ENCODE peak calls at places on chromosomes 13 and 19, in four cellular contexts. Y is thoracic aorta, O is IMR-90, Z is ovary. F is an unnamed sample.
A peak's percentile ranks its signal among the peaks of the same experiment; 100 is the strongest.

GRCh38 chr13:49165798-49166752 is 54.1 kb upstream of the MLNR start:
- DNase-seq in Y (no peak), O (peak; percentile 9), Z (no peak), F (peak; percentile 87)

GRCh38 chr13:67048793-67049150 is 181.4 kb downstream of the PCDH9 start:
- DNase-seq in Y (no peak), O (peak; percentile 82), Z (no peak), F (peak; percentile 91)

GRCh38 chr13:24662195-24663088 is 17.8 kb upstream of the ATP12A start:
- DNase-seq in Y (no peak), O (no peak), Z (no peak), F (no peak)

GRCh38 chr13:20495087-20496023 is 30.3 kb downstream of the CRYL1 start:
- DNase-seq in Y (peak; percentile 30), O (peak; percentile 72), Z (peak; percentile 36), F (peak; percentile 79)

GRCh38 chr19:27770095-27770494 is 1442.9 kb downstream of the UQCRFS1 start:
- DNase-seq in Y (no peak), O (no peak), Z (no peak), F (no peak)

GRCh38 chr19:4528843-4529242 is 6.2 kb downstream of the PLIN5 start:
- DNase-seq in Y (no peak), O (no peak), Z (no peak), F (no peak)

GRCh38 chr19:34772697-34773554 is at the start of gene ZNF599:
- DNase-seq in Y (peak; percentile 57), O (peak; percentile 86), Z (peak; percentile 94), F (peak; percentile 93)

GRCh38 chr13:43990021-43990420 is 110.3 kb downstream of the LACC1 start:
- DNase-seq in Y (no peak), O (no peak), Z (no peak), F (no peak)

GRCh38 chr19:3366761-3367571 is 583 bp downstream of the NFIC start:
- DNase-seq in Y (no peak), O (no peak), Z (peak; percentile 81), F (peak; percentile 51)

GRCh38 chr19:3368848-3369336 is 2.5 kb downstream of the NFIC start:
- DNase-seq in Y (no peak), O (peak; percentile 44), Z (no peak), F (peak; percentile 65)

GRCh38 chr19:3367572-3368440 is 1.4 kb downstream of the NFIC start:
- DNase-seq in Y (no peak), O (no peak), Z (peak; percentile 56), F (no peak)

GRCh38 chr19:3369337-3370213 is 3.2 kb downstream of the NFIC start:
- DNase-seq in Y (no peak), O (peak; percentile 63), Z (peak; percentile 71), F (peak; percentile 42)

GRCh38 chr19:3368441-3368795 is 2.0 kb downstream of the NFIC start:
- DNase-seq in Y (no peak), O (no peak), Z (peak; percentile 47), F (no peak)
- H3K4me3 ChIP-seq in Y (peak overlapping the region; percentile 99), O (peak overlapping the region; percentile 89), Z (peak overlapping the region; percentile 88), F (peak overlapping the region; percentile 74)

GRCh38 chr19:39765091-39766076 is 13.3 kb upstream of the LEUTX start:
- DNase-seq in Y (no peak), O (peak; percentile 41), Z (no peak), F (peak; percentile 54)

GRCh38 chr19:39754544-39754943 is 16.7 kb upstream of the CLC start:
- DNase-seq in Y (no peak), O (no peak), Z (no peak), F (no peak)

DNA sequence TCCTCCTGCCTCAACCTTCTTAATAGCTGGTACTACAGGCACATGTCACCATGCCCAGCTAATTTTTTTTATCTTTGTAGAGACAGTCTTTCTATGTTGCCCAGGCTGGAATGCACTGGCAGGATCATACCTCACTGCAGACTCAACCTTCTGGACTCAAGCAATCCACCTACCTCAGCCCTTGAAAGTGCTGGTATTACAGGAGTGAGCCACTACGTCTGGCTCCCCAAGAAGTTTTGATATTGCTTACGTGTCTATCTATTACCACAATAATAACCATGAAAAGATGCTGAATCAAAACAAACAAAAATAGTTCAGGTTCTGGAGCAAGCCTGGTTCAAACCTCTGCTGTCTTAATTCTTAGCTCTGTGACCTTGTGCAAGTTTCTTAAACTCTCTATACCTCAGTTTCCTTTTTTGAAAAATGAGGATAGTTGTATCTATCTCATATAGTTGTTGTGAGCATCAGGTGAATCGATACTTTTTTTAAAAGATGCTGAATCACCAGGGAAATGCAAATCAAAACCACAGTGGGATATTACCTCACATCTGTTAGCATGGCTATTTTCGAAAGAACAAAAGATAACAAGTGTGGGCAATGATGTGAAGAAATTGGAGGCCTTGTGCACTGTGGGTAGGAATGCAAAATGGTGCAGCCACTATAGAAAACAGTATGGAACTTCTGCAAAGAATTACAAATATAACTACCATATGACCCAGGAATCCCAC is 19.0 kb upstream of the LEUTX start:
- DNase-seq in Y (no peak), O (no peak), Z (no peak), F (no peak)
- TF ChIP-seq CTCF in Y (no peak), O (no peak), Z (no peak), F (no peak)

GRCh38 chr13:112984954-112985802 is 16.2 kb downstream of the MCF2L start:
- DNase-seq in Y (no peak), O (no peak), Z (no peak), F (no peak)
- H3K4me3 ChIP-seq in Y (no peak overlapping the region), O (no peak overlapping the region), Z (no peak overlapping the region), F (no peak overlapping the region)

DNA sequence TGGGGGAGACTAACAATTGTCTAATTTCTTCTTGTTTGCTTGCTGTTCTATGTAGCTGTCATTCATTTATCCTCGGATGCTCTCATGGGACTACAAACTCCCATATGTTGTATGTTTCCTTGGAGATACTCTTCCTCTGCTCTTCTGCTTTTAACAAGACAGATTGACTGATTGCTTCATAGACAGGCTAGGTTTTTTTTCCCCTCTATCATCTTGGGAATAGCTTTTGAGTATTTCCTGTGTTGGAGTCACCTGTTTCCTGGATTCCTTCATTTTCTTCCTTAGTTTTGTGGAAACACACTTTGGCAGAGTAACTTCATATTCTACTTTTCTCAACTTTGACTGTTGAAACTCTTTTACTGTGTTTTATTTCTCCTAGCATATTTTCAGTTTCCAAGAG is 27.6 kb downstream of the EDNRB start:
- DNase-seq in Y (no peak), O (no peak), Z (no peak), F (no peak)
- TF ChIP-seq CTCF in Y (no peak), O (no peak), Z (no peak), F (no peak)

GRCh38 chr19:47540748-47541147 is 25.9 kb upstream of the NAPA start:
- DNase-seq in Y (no peak), O (peak; percentile 51), Z (no peak), F (peak; percentile 74)
- H3K4me3 ChIP-seq in Y (no peak overlapping the region), O (no peak overlapping the region), Z (no peak overlapping the region), F (no peak overlapping the region)

GRCh38 chr19:42179501-42179817 is 38.0 kb downstream of the DEDD2 start:
- DNase-seq in Y (no peak), O (no peak), Z (no peak), F (no peak)

GRCh38 chr19:42185281-42185680 is 32.2 kb downstream of the DEDD2 start:
- DNase-seq in Y (no peak), O (peak; percentile 28), Z (no peak), F (peak; percentile 11)

GRCh38 chr19:42189133-42189532 is 28.3 kb downstream of the DEDD2 start:
- DNase-seq in Y (no peak), O (no peak), Z (no peak), F (no peak)

GRCh38 chr19:42188665-42189064 is 28.8 kb downstream of the DEDD2 start:
- DNase-seq in Y (no peak), O (no peak), Z (no peak), F (no peak)

GRCh38 chr19:42184401-42184861 is 33.0 kb downstream of the DEDD2 start:
- DNase-seq in Y (no peak), O (peak; percentile 81), Z (peak; percentile 62), F (peak; percentile 86)
- TF ChIP-seq CTCF in Y (peak; percentile 80), O (peak; percentile 85), Z (peak; percentile 62), F (peak; percentile 95)

GRCh38 chr19:52516191-52516590 is 11.3 kb upstream of the ZNF808 start:
- DNase-seq in Y (no peak), O (no peak), Z (no peak), F (no peak)
- H3K4me3 ChIP-seq in Y (no peak overlapping the region), O (no peak overlapping the region), Z (no peak overlapping the region), F (no peak overlapping the region)

F was measured in choroid plexus epithelial cell.